ENCODE peak calls at places on chromosome 10, in nine cellular contexts. One of them, this sample, is unnamed.

GRCh38 chr10:43748560-43748959 is 99.9 kb upstream of the ZNF32 start:
- DNase-seq in AG09319: no peak
- DNase-seq in endothelial cell: no peak
- DNase-seq in BJ: no peak
- DNase-seq in neural progenitor cell: no peak
- DNase-seq in neural crest cell: no peak
- DNase-seq in prostate gland: no peak
- DNase-seq in GM10248: no peak
- DNase-seq in Calu3: no peak
- DNase-seq in this sample: no peak

GRCh38 chr10:14126697-14127440 is 203.9 kb downstream of the FRMD4A start:
- DNase-seq in neural crest cell: no peak
- DNase-seq in AG09319: no peak
- DNase-seq in endothelial cell: no peak
- DNase-seq in GM10248: no peak
- DNase-seq in BJ: no peak
- DNase-seq in neural progenitor cell: no peak
- DNase-seq in Calu3: no peak
- DNase-seq in prostate gland: no peak
- DNase-seq in this sample: no peak

GRCh38 chr10:70232155-70232858 is 922 bp downstream of the PPA1 start:
- DNase-seq in GM10248: peak
- DNase-seq in BJ: no peak
- DNase-seq in neural progenitor cell: peak
- DNase-seq in AG09319: peak
- DNase-seq in prostate gland: peak
- DNase-seq in endothelial cell: peak
- DNase-seq in Calu3: peak
- DNase-seq in neural crest cell: no peak
- DNase-seq in this sample: no peak

GRCh38 chr10:102150970-102151773 is 1.0 kb upstream of the NOLC1 start:
- DNase-seq in GM10248: no peak
- DNase-seq in neural progenitor cell: no peak
- DNase-seq in neural crest cell: no peak
- DNase-seq in prostate gland: no peak
- DNase-seq in Calu3: no peak
- DNase-seq in AG09319: no peak
- DNase-seq in BJ: no peak
- DNase-seq in endothelial cell: no peak
- DNase-seq in this sample: no peak

GRCh38 chr10:411597-411996 is 276.3 kb downstream of the ZMYND11 start:
- DNase-seq in prostate gland: no peak
- DNase-seq in Calu3: no peak
- DNase-seq in BJ: no peak
- DNase-seq in GM10248: no peak
- DNase-seq in neural progenitor cell: no peak
- DNase-seq in AG09319: no peak
- DNase-seq in neural crest cell: no peak
- DNase-seq in endothelial cell: no peak
- DNase-seq in this sample: no peak

GRCh38 chr10:33052915-33053810 is 95.1 kb upstream of the ITGB1 start:
- DNase-seq in Calu3: no peak
- DNase-seq in endothelial cell: no peak
- DNase-seq in BJ: no peak
- DNase-seq in AG09319: no peak
- DNase-seq in neural crest cell: no peak
- DNase-seq in neural progenitor cell: no peak
- DNase-seq in prostate gland: no peak
- DNase-seq in GM10248: no peak
- DNase-seq in this sample: no peak

GRCh38 chr10:129963076-129963830 is 821 bp downstream of the EBF3 start:
- DNase-seq in neural progenitor cell: peak
- DNase-seq in BJ: no peak
- DNase-seq in AG09319: no peak
- DNase-seq in Calu3: no peak
- DNase-seq in endothelial cell: peak
- DNase-seq in prostate gland: no peak
- DNase-seq in neural crest cell: no peak
- DNase-seq in GM10248: no peak
- DNase-seq in this sample: peak

GRCh38 chr10:119494224-119495060 is 48.1 kb downstream of the RGS10 start:
- DNase-seq in BJ: no peak
- DNase-seq in neural progenitor cell: no peak
- DNase-seq in GM10248: no peak
- DNase-seq in endothelial cell: no peak
- DNase-seq in prostate gland: peak
- DNase-seq in AG09319: no peak
- DNase-seq in neural crest cell: no peak
- DNase-seq in Calu3: no peak
- DNase-seq in this sample: no peak

GRCh38 chr10:35585903-35586535 is 19.1 kb upstream of the GJD4 start:
- DNase-seq in neural progenitor cell: no peak
- DNase-seq in neural crest cell: no peak
- DNase-seq in GM10248: no peak
- DNase-seq in AG09319: no peak
- DNase-seq in Calu3: no peak
- DNase-seq in BJ: no peak
- DNase-seq in prostate gland: no peak
- DNase-seq in endothelial cell: no peak
- DNase-seq in this sample: no peak

GRCh38 chr10:79402951-79403350 is 42.5 kb downstream of the ZCCHC24 start:
- DNase-seq in neural progenitor cell: no peak
- DNase-seq in AG09319: no peak
- DNase-seq in GM10248: no peak
- DNase-seq in Calu3: no peak
- DNase-seq in prostate gland: no peak
- DNase-seq in endothelial cell: no peak
- DNase-seq in BJ: no peak
- DNase-seq in neural crest cell: no peak
- DNase-seq in this sample: no peak

GRCh38 chr10:21533577-21534475 is at the start of gene MLLT10:
- DNase-seq in endothelial cell: peak
- DNase-seq in neural crest cell: peak
- DNase-seq in GM10248: peak
- DNase-seq in AG09319: peak
- DNase-seq in Calu3: peak
- DNase-seq in BJ: peak
- DNase-seq in prostate gland: peak
- DNase-seq in neural progenitor cell: peak
- DNase-seq in this sample: peak

GRCh38 chr10:120983721-120984120 is 132.6 kb downstream of the WDR11 start:
- DNase-seq in neural crest cell: no peak
- DNase-seq in BJ: no peak
- DNase-seq in GM10248: no peak
- DNase-seq in Calu3: no peak
- DNase-seq in AG09319: no peak
- DNase-seq in endothelial cell: no peak
- DNase-seq in prostate gland: no peak
- DNase-seq in neural progenitor cell: no peak
- DNase-seq in this sample: peak

GRCh38 chr10:89738551-89739209 is 37.3 kb downstream of the KIF20B start:
- DNase-seq in AG09319: no peak
- DNase-seq in neural crest cell: no peak
- DNase-seq in neural progenitor cell: no peak
- DNase-seq in endothelial cell: no peak
- DNase-seq in prostate gland: no peak
- DNase-seq in BJ: no peak
- DNase-seq in GM10248: peak
- DNase-seq in Calu3: no peak
- DNase-seq in this sample: no peak

GRCh38 chr10:73771722-73772279 is 10.0 kb upstream of the CHCHD1 start:
- DNase-seq in neural progenitor cell: peak
- DNase-seq in endothelial cell: peak
- DNase-seq in BJ: no peak
- DNase-seq in prostate gland: peak
- DNase-seq in AG09319: peak
- DNase-seq in Calu3: peak
- DNase-seq in neural crest cell: no peak
- DNase-seq in GM10248: peak
- DNase-seq in this sample: no peak

DNA sequence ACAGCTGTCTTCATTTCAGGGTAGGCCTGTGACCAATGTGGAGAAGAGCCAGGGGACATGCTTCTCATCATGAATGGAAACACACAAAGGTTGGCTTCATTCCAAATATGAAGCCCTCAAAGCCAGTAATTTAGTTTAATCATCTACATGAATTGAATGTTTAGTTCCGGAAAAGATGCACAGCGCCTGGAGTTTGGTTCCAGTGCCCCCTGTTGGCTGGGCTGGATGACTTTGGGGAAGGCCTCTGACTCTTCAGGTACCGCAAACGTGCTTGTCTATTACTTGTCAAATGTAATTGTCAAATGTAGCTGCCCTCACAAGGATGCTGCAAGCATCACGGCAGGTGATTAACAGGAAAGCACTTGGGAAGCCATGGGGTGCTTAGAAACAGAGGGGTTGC is 130.7 kb downstream of the ADRA2A start:
- DNase-seq in neural progenitor cell: peak
- DNase-seq in AG09319: no peak
- DNase-seq in prostate gland: no peak
- DNase-seq in endothelial cell: no peak
- DNase-seq in GM10248: no peak
- DNase-seq in neural crest cell: no peak
- DNase-seq in Calu3: peak
- DNase-seq in BJ: no peak
- DNase-seq in this sample: no peak
- TF ChIP-seq CTCF in neural progenitor cell: peak
- TF ChIP-seq CTCF in AG09319: no peak
- TF ChIP-seq CTCF in prostate gland: no peak
- TF ChIP-seq CTCF in endothelial cell: no peak
- TF ChIP-seq CTCF in GM10248: peak
- TF ChIP-seq CTCF in neural crest cell: no peak
- TF ChIP-seq CTCF in Calu3: peak
- TF ChIP-seq CTCF in BJ: no peak
- TF ChIP-seq CTCF in this sample: no peak

GRCh38 chr10:17407040-17407439 is 47.4 kb downstream of the ST8SIA6 start:
- DNase-seq in neural crest cell: no peak
- DNase-seq in BJ: no peak
- DNase-seq in GM10248: no peak
- DNase-seq in Calu3: no peak
- DNase-seq in endothelial cell: no peak
- DNase-seq in neural progenitor cell: no peak
- DNase-seq in AG09319: no peak
- DNase-seq in prostate gland: no peak
- DNase-seq in this sample: no peak

GRCh38 chr10:17410907-17411306 is 43.5 kb downstream of the ST8SIA6 start:
- DNase-seq in neural crest cell: no peak
- DNase-seq in GM10248: no peak
- DNase-seq in prostate gland: no peak
- DNase-seq in AG09319: no peak
- DNase-seq in BJ: no peak
- DNase-seq in endothelial cell: no peak
- DNase-seq in Calu3: no peak
- DNase-seq in neural progenitor cell: no peak
- DNase-seq in this sample: no peak

GRCh38 chr10:17406036-17406834 is 48.2 kb downstream of the ST8SIA6 start:
- DNase-seq in GM10248: no peak
- DNase-seq in neural progenitor cell: peak
- DNase-seq in endothelial cell: no peak
- DNase-seq in BJ: no peak
- DNase-seq in neural crest cell: no peak
- DNase-seq in prostate gland: no peak
- DNase-seq in Calu3: no peak
- DNase-seq in AG09319: no peak
- DNase-seq in this sample: no peak

GRCh38 chr10:17412323-17412722 is 42.1 kb downstream of the ST8SIA6 start:
- DNase-seq in endothelial cell: peak
- DNase-seq in GM10248: no peak
- DNase-seq in prostate gland: no peak
- DNase-seq in neural progenitor cell: peak
- DNase-seq in AG09319: no peak
- DNase-seq in neural crest cell: no peak
- DNase-seq in BJ: no peak
- DNase-seq in Calu3: peak
- DNase-seq in this sample: no peak

DNA sequence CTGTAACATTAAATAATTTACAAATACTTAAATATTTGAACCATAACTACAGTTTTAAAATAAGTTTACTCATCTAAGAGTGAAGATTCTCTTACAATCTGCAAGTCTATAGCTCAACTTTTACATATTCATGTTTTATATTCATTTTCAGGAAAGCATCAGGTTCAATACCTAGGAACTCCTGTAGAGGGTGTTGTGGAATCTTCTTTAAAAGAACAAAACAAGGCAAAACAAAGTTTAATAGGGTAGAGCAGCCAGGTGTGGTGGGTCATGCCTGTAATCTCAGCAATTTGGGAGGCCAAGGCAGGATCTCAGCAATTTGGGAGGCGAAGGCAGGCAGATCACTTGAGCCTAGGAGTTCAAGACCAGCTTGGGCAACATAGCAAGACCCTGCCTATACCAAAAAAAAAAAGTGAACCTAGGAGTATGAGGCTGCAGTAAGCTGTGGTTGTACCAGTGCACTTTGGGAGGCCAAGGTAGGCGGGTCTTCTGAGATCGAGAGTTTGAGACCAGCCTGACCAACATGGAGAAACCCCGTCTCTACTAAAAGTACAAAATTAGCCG is 45.1 kb downstream of the ST8SIA6 start:
- DNase-seq in AG09319: no peak
- DNase-seq in GM10248: no peak
- DNase-seq in neural crest cell: no peak
- DNase-seq in neural progenitor cell: no peak
- DNase-seq in prostate gland: no peak
- DNase-seq in BJ: no peak
- DNase-seq in Calu3: no peak
- DNase-seq in endothelial cell: no peak
- DNase-seq in this sample: no peak
- TF ChIP-seq CTCF in AG09319: peak
- TF ChIP-seq CTCF in GM10248: peak
- TF ChIP-seq CTCF in neural crest cell: peak
- TF ChIP-seq CTCF in neural progenitor cell: peak
- TF ChIP-seq CTCF in prostate gland: no peak
- TF ChIP-seq CTCF in BJ: peak
- TF ChIP-seq CTCF in Calu3: no peak
- TF ChIP-seq CTCF in endothelial cell: peak
- TF ChIP-seq CTCF in this sample: peak

GRCh38 chr10:11934262-11934661 is 108.3 kb downstream of the UPF2 start:
- DNase-seq in neural progenitor cell: no peak
- DNase-seq in prostate gland: no peak
- DNase-seq in GM10248: no peak
- DNase-seq in neural crest cell: no peak
- DNase-seq in BJ: no peak
- DNase-seq in Calu3: no peak
- DNase-seq in AG09319: no peak
- DNase-seq in endothelial cell: no peak
- DNase-seq in this sample: no peak
- TF ChIP-seq CTCF in neural progenitor cell: no peak
- TF ChIP-seq CTCF in prostate gland: no peak
- TF ChIP-seq CTCF in GM10248: no peak
- TF ChIP-seq CTCF in neural crest cell: no peak
- TF ChIP-seq CTCF in BJ: no peak
- TF ChIP-seq CTCF in Calu3: no peak
- TF ChIP-seq CTCF in AG09319: no peak
- TF ChIP-seq CTCF in endothelial cell: no peak
- TF ChIP-seq CTCF in this sample: no peak

DNA sequence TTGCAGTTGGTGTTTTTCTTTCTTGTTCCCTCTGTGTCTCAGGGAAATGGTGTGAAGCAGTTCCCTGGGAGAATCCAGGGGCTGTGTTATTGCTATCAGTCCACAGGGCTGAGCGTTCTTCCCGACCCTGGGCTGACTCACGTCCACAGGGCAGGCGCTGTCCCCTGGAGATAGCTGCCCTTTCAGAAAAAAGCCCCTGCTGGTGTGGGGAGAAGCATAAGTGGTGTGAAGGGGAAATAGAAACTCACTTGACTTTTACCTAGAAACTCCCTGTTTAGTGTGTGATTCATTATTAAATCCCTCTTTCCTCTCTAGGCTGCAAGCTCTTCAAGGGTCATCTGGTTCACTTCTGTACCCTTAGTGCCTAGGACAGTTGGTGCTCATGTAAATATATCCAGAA is 63.3 kb upstream of the SMNDC1 start:
- DNase-seq in endothelial cell: no peak
- DNase-seq in prostate gland: no peak
- DNase-seq in BJ: no peak
- DNase-seq in AG09319: no peak
- DNase-seq in neural progenitor cell: no peak
- DNase-seq in GM10248: peak
- DNase-seq in Calu3: no peak
- DNase-seq in neural crest cell: no peak
- DNase-seq in this sample: no peak
- TF ChIP-seq CTCF in endothelial cell: no peak
- TF ChIP-seq CTCF in prostate gland: no peak
- TF ChIP-seq CTCF in BJ: no peak
- TF ChIP-seq CTCF in AG09319: no peak
- TF ChIP-seq CTCF in neural progenitor cell: no peak
- TF ChIP-seq CTCF in GM10248: no peak
- TF ChIP-seq CTCF in Calu3: no peak
- TF ChIP-seq CTCF in neural crest cell: no peak
- TF ChIP-seq CTCF in this sample: no peak

This sample was measured in osteocyte.